ENCODE peak calls at places on chromosomes 2 and 18, in four cellular contexts. One of them, this sample, is unnamed.

GRCh38 chr2:143451622-143452021 is 322.4 kb downstream of the ARHGAP15 start:
- DNase-seq in K562: no peak
- DNase-seq in HL-60: no peak
- DNase-seq in GM12878: no peak
- DNase-seq in this sample: no peak

GRCh38 chr2:221104391-221104811 is 467.7 kb downstream of the EPHA4 start:
- DNase-seq in K562: no peak
- DNase-seq in HL-60: no peak
- DNase-seq in GM12878: no peak
- DNase-seq in this sample: no peak

GRCh38 chr18:63241739-63242138 is 77.8 kb downstream of the BCL2 start:
- DNase-seq in K562: no peak
- DNase-seq in HL-60: no peak
- DNase-seq in GM12878: no peak
- DNase-seq in this sample: no peak

GRCh38 chr2:85661139-85661858 is 6.7 kb downstream of the SFTPB start:
- DNase-seq in K562: no peak
- DNase-seq in HL-60: no peak
- DNase-seq in GM12878: no peak
- DNase-seq in this sample: no peak

GRCh38 chr18:44946529-44947113 is 265.9 kb downstream of the SETBP1 start:
- DNase-seq in K562: no peak
- DNase-seq in HL-60: no peak
- DNase-seq in GM12878: no peak
- DNase-seq in this sample: no peak

GRCh38 chr2:241257419-241258032 is 57.9 kb downstream of the HDLBP start:
- DNase-seq in K562: no peak
- DNase-seq in HL-60: no peak
- DNase-seq in GM12878: no peak
- DNase-seq in this sample: no peak

GRCh38 chr2:19700861-19701585 is 200.8 kb downstream of the TTC32 start:
- DNase-seq in K562: no peak
- DNase-seq in HL-60: no peak
- DNase-seq in GM12878: no peak
- DNase-seq in this sample: no peak

GRCh38 chr2:21770787-21771186 is 647.0 kb downstream of the TDRD15 start:
- DNase-seq in K562: no peak
- DNase-seq in HL-60: no peak
- DNase-seq in GM12878: no peak
- DNase-seq in this sample: no peak

GRCh38 chr2:180905002-180905401 is 75.4 kb upstream of the UBE2E3 start:
- DNase-seq in K562: no peak
- DNase-seq in HL-60: no peak
- DNase-seq in GM12878: no peak
- DNase-seq in this sample: no peak

GRCh38 chr2:127145255-127145899 is 38.4 kb upstream of the BIN1 start:
- DNase-seq in K562: no peak
- DNase-seq in HL-60: no peak
- DNase-seq in GM12878: no peak
- DNase-seq in this sample: no peak

GRCh38 chr2:12192762-12193161 is 446.3 kb downstream of the LPIN1 start:
- DNase-seq in K562: no peak
- DNase-seq in HL-60: peak; percentile 22
- DNase-seq in GM12878: no peak
- DNase-seq in this sample: no peak

GRCh38 chr2:48589170-48589767 is 28.4 kb upstream of the GTF2A1L start:
- DNase-seq in K562: peak; percentile 32
- DNase-seq in HL-60: peak; percentile 34
- DNase-seq in GM12878: no peak
- DNase-seq in this sample: no peak

GRCh38 chr2:146954544-146954943 is 890.3 kb upstream of the ACVR2A start:
- DNase-seq in K562: no peak
- DNase-seq in HL-60: no peak
- DNase-seq in GM12878: no peak
- DNase-seq in this sample: no peak

GRCh38 chr2:144274131-144274530 is 245.8 kb downstream of the ZEB2 start:
- DNase-seq in K562: no peak
- DNase-seq in HL-60: no peak
- DNase-seq in GM12878: no peak
- DNase-seq in this sample: no peak

GRCh38 chr2:100584811-100585210 is 22.0 kb downstream of the PDCL3 start:
- DNase-seq in K562: no peak
- DNase-seq in HL-60: no peak
- DNase-seq in GM12878: no peak
- DNase-seq in this sample: no peak

GRCh38 chr2:127516031-127516430 is 10.3 kb downstream of the IWS1 start:
- DNase-seq in K562: no peak
- DNase-seq in HL-60: no peak
- DNase-seq in GM12878: no peak
- DNase-seq in this sample: no peak

GRCh38 chr18:45370190-45371010 is 244.9 kb upstream of the SLC14A2 start:
- DNase-seq in K562: no peak
- DNase-seq in HL-60: no peak
- DNase-seq in GM12878: no peak
- DNase-seq in this sample: no peak

GRCh38 chr2:146458585-146458984 is 1386.2 kb upstream of the ACVR2A start:
- DNase-seq in K562: no peak
- DNase-seq in HL-60: no peak
- DNase-seq in GM12878: no peak
- DNase-seq in this sample: no peak

GRCh38 chr2:34901739-34902138 is 1302.6 kb upstream of the FAM98A start:
- DNase-seq in K562: no peak
- DNase-seq in HL-60: no peak
- DNase-seq in GM12878: no peak
- DNase-seq in this sample: no peak

GRCh38 chr2:196801578-196801977 is 2.1 kb upstream of the GTF3C3 start:
- DNase-seq in K562: no peak
- DNase-seq in HL-60: no peak
- DNase-seq in GM12878: no peak
- DNase-seq in this sample: no peak

GRCh38 chr18:63237486-63237885 is 82.1 kb downstream of the BCL2 start:
- DNase-seq in K562: no peak
- DNase-seq in HL-60: no peak
- DNase-seq in GM12878: no peak
- DNase-seq in this sample: no peak

GRCh38 chr2:178804791-178805190 is 2.4 kb downstream of the TTN start:
- DNase-seq in K562: peak; percentile 42
- DNase-seq in HL-60: no peak
- DNase-seq in GM12878: no peak
- DNase-seq in this sample: no peak

GRCh38 chr18:65751145-65752085 is 603 bp downstream of the CDH7 start:
- DNase-seq in K562: no peak
- DNase-seq in HL-60: no peak
- DNase-seq in GM12878: no peak
- DNase-seq in this sample: no peak

GRCh38 chr2:212480447-212480846 is 58.2 kb downstream of the ERBB4 start:
- DNase-seq in K562: no peak
- DNase-seq in HL-60: no peak
- DNase-seq in GM12878: no peak
- DNase-seq in this sample: no peak

GRCh38 chr2:69076601-69077000 is 63.6 kb downstream of the ANTXR1 start:
- DNase-seq in K562: no peak
- DNase-seq in HL-60: no peak
- DNase-seq in GM12878: no peak
- DNase-seq in this sample: no peak

GRCh38 chr2:150495993-150496627 is 8.6 kb upstream of the RND3 start:
- DNase-seq in K562: no peak
- DNase-seq in HL-60: no peak
- DNase-seq in GM12878: no peak
- DNase-seq in this sample: no peak

GRCh38 chr2:138087761-138088602 is 123.7 kb downstream of the HNMT start:
- DNase-seq in K562: no peak
- DNase-seq in HL-60: no peak
- DNase-seq in GM12878: no peak
- DNase-seq in this sample: no peak

GRCh38 chr2:16644204-16644925 is 21.3 kb downstream of the CYRIA start:
- DNase-seq in K562: no peak
- DNase-seq in HL-60: no peak
- DNase-seq in GM12878: no peak
- DNase-seq in this sample: no peak

GRCh38 chr2:99777656-99778290 is 288.0 kb upstream of the REV1 start:
- DNase-seq in K562: no peak
- DNase-seq in HL-60: no peak
- DNase-seq in GM12878: no peak
- DNase-seq in this sample: no peak

GRCh38 chr2:224934542-224935188 is 107.6 kb downstream of the DOCK10 start:
- DNase-seq in K562: no peak
- DNase-seq in HL-60: peak; percentile 20
- DNase-seq in GM12878: no peak
- DNase-seq in this sample: no peak

GRCh38 chr2:190596998-190597397 is 51.9 kb upstream of the NAB1 start:
- DNase-seq in K562: no peak
- DNase-seq in HL-60: no peak
- DNase-seq in GM12878: no peak
- DNase-seq in this sample: no peak

GRCh38 chr2:205721057-205721767 is 38.9 kb downstream of the NRP2 start:
- DNase-seq in K562: peak; percentile 23
- DNase-seq in HL-60: no peak
- DNase-seq in GM12878: no peak
- DNase-seq in this sample: no peak

GRCh38 chr18:30359521-30359920 is 683.0 kb downstream of the DSC3 start:
- DNase-seq in K562: no peak
- DNase-seq in HL-60: no peak
- DNase-seq in GM12878: no peak
- DNase-seq in this sample: no peak

GRCh38 chr2:1581965-1582625 is 162.2 kb downstream of the PXDN start:
- DNase-seq in K562: no peak
- DNase-seq in HL-60: no peak
- DNase-seq in GM12878: no peak
- DNase-seq in this sample: no peak

GRCh38 chr18:7116001-7116831 is 1.4 kb downstream of the LAMA1 start:
- DNase-seq in K562: no peak
- DNase-seq in HL-60: no peak
- DNase-seq in GM12878: no peak
- DNase-seq in this sample: no peak
- TF ChIP-seq SPI1 in K562: no peak
- TF ChIP-seq SPI1 in HL-60: no peak
- TF ChIP-seq SPI1 in GM12878: no peak
- TF ChIP-seq SPI1 in this sample: no peak

GRCh38 chr2:218877331-218877730 is 3.3 kb upstream of the WNT10A start:
- DNase-seq in K562: no peak
- DNase-seq in HL-60: peak; percentile 26
- DNase-seq in GM12878: no peak
- DNase-seq in this sample: no peak
- TF ChIP-seq SPI1 in K562: no peak
- TF ChIP-seq SPI1 in HL-60: no peak
- TF ChIP-seq SPI1 in GM12878: peak; percentile 1
- TF ChIP-seq SPI1 in this sample: peak; percentile 5

GRCh38 chr2:193521523-193521922 is 1326.8 kb upstream of the TMEFF2 start:
- DNase-seq in K562: no peak
- DNase-seq in HL-60: no peak
- DNase-seq in GM12878: no peak
- DNase-seq in this sample: no peak

GRCh38 chr2:193520709-193521458 is 1326.2 kb upstream of the TMEFF2 start:
- DNase-seq in K562: no peak
- DNase-seq in HL-60: no peak
- DNase-seq in GM12878: no peak
- DNase-seq in this sample: no peak

GRCh38 chr2:193517615-193518014 is 1322.9 kb upstream of the TMEFF2 start:
- DNase-seq in K562: no peak
- DNase-seq in HL-60: no peak
- DNase-seq in GM12878: no peak
- DNase-seq in this sample: no peak

GRCh38 chr2:193523662-193524061 is 1328.9 kb upstream of the TMEFF2 start:
- DNase-seq in K562: no peak
- DNase-seq in HL-60: no peak
- DNase-seq in GM12878: no peak
- DNase-seq in this sample: no peak

GRCh38 chr2:193518061-193518817 is 1323.5 kb upstream of the TMEFF2 start:
- DNase-seq in K562: no peak
- DNase-seq in HL-60: no peak
- DNase-seq in GM12878: no peak
- DNase-seq in this sample: no peak
- TF ChIP-seq SPI1 in K562: no peak
- TF ChIP-seq SPI1 in HL-60: no peak
- TF ChIP-seq SPI1 in GM12878: no peak
- TF ChIP-seq SPI1 in this sample: no peak

DNA sequence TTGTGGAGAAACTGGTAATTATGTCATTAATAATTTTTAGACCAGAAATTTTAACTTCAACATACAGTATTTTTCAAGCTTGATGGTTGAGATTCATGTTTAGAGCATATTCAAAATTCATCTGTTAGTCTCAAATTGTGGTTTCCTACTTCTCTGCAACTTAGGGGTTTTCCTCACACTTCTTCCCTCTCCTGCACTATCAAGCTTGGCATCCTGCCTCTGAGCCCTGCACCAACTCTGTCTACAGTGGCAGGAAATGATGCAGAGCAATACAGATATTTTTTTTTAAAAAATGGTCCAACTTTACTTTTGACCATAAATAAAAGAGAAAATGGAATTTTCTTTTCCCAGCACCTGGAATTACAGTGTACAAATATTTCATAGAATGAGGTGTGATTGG is 247.3 kb downstream of the NUP35 start:
- DNase-seq in K562: no peak
- DNase-seq in HL-60: no peak
- DNase-seq in GM12878: no peak
- DNase-seq in this sample: no peak
- TF ChIP-seq SPI1 in K562: no peak
- TF ChIP-seq SPI1 in HL-60: no peak
- TF ChIP-seq SPI1 in GM12878: no peak
- TF ChIP-seq SPI1 in this sample: no peak

GRCh38 chr2:168726375-168726774 is 76.1 kb upstream of the NOSTRIN start:
- DNase-seq in K562: no peak
- DNase-seq in HL-60: no peak
- DNase-seq in GM12878: no peak
- DNase-seq in this sample: no peak

GRCh38 chr2:168723494-168723893 is 78.9 kb upstream of the NOSTRIN start:
- DNase-seq in K562: no peak
- DNase-seq in HL-60: no peak
- DNase-seq in GM12878: no peak
- DNase-seq in this sample: no peak

GRCh38 chr2:168718622-168719021 is 83.8 kb upstream of the NOSTRIN start:
- DNase-seq in K562: no peak
- DNase-seq in HL-60: no peak
- DNase-seq in GM12878: no peak
- DNase-seq in this sample: no peak

GRCh38 chr2:168719446-168719845 is 83.0 kb upstream of the NOSTRIN start:
- DNase-seq in K562: no peak
- DNase-seq in HL-60: no peak
- DNase-seq in GM12878: no peak
- DNase-seq in this sample: no peak

GRCh38 chr2:168722592-168722991 is 79.8 kb upstream of the NOSTRIN start:
- DNase-seq in K562: no peak
- DNase-seq in HL-60: no peak
- DNase-seq in GM12878: no peak
- DNase-seq in this sample: no peak
- TF ChIP-seq SPI1 in K562: no peak
- TF ChIP-seq SPI1 in HL-60: no peak
- TF ChIP-seq SPI1 in GM12878: no peak
- TF ChIP-seq SPI1 in this sample: no peak

This sample was measured in GM12891.